ENCODE peak calls at places on chromosomes 7 and 10, in four cellular contexts. L is esophagus squamous epithelium, O is neural progenitor cell, M is cardiac muscle cell. I is an unnamed sample.

GRCh38 chr10:1544929-1545328 is 192.4 kb downstream of the ADARB2 start:
- DNase-seq in L (no peak), O (no peak), M (no peak), I (peak; percentile 9)

GRCh38 chr10:10432306-10433035 is 585.2 kb upstream of the CELF2 start:
- DNase-seq in L (no peak), O (no peak), M (no peak), I (no peak)

GRCh38 chr7:43650457-43651052 is 67.6 kb downstream of the STK17A start:
- DNase-seq in L (no peak), O (no peak), M (peak; percentile 53), I (no peak)

GRCh38 chr10:43680035-43680434 is 31.4 kb upstream of the ZNF32 start:
- DNase-seq in L (no peak), O (no peak), M (peak; percentile 40), I (no peak)

GRCh38 chr10:31062856-31063255 is 31.2 kb upstream of the ZNF438 start:
- DNase-seq in L (no peak), O (no peak), M (peak; percentile 67), I (no peak)

GRCh38 chr10:13930123-13930522 is 343.4 kb downstream of the PRPF18 start:
- DNase-seq in L (no peak), O (peak; percentile 6), M (no peak), I (peak; percentile 61)

GRCh38 chr10:1198453-1199344 is 142.5 kb downstream of the WDR37 start:
- DNase-seq in L (no peak), O (peak; percentile 41), M (no peak), I (peak; percentile 89)

GRCh38 chr7:52537051-52537450 is 498.4 kb upstream of the POM121L12 start:
- DNase-seq in L (no peak), O (no peak), M (no peak), I (no peak)

GRCh38 chr10:44398271-44398670 is 13.4 kb upstream of the CXCL12 start:
- DNase-seq in L (no peak), O (peak; percentile 70), M (no peak), I (peak; percentile 86)

GRCh38 chr7:64558323-64558705 is 4.6 kb downstream of the ZNF680 start:
- DNase-seq in L (no peak), O (no peak), M (peak; percentile 22), I (no peak)

GRCh38 chr7:98276241-98276761 is 5.2 kb upstream of the BRI3 start:
- DNase-seq in L (no peak), O (no peak), M (peak; percentile 81), I (no peak)

GRCh38 chr10:127694580-127695193 is 42.3 kb upstream of the FOXI2 start:
- DNase-seq in L (no peak), O (peak; percentile 84), M (peak; percentile 6), I (peak; percentile 96)

GRCh38 chr7:47400741-47401206 is 181.1 kb downstream of the TNS3 start:
- DNase-seq in L (no peak), O (peak; percentile 27), M (no peak), I (peak; percentile 52)

GRCh38 chr10:90788987-90789386 is 68.9 kb downstream of the HTR7 start:
- DNase-seq in L (no peak), O (no peak), M (no peak), I (no peak)

GRCh38 chr10:86946215-86947170 is 10.9 kb downstream of the MMRN2 start:
- DNase-seq in L (no peak), O (no peak), M (no peak), I (peak; percentile 44)

GRCh38 chr7:102125127-102125561 is 161.5 kb upstream of the SH2B2 start:
- DNase-seq in L (no peak), O (peak; percentile 49), M (peak; percentile 87), I (peak; percentile 93)

GRCh38 chr7:99899830-99900519 is 19.4 kb downstream of the TRIM4 start:
- DNase-seq in L (no peak), O (no peak), M (no peak), I (no peak)

GRCh38 chr7:36971515-36972139 is 247.3 kb upstream of the AOAH start:
- DNase-seq in L (no peak), O (peak; percentile 70), M (no peak), I (no peak)

GRCh38 chr7:156942708-156943090 is 6.8 kb upstream of the NOM1 start:
- DNase-seq in L (no peak), O (no peak), M (peak; percentile 6), I (peak; percentile 58)

GRCh38 chr7:123355576-123356195 is 155.9 kb upstream of the SLC13A1 start:
- DNase-seq in L (no peak), O (peak; percentile 24), M (peak; percentile 34), I (peak; percentile 54)

GRCh38 chr10:14259696-14260595 is 70.8 kb downstream of the FRMD4A start:
- DNase-seq in L (no peak), O (no peak), M (no peak), I (no peak)

DNA sequence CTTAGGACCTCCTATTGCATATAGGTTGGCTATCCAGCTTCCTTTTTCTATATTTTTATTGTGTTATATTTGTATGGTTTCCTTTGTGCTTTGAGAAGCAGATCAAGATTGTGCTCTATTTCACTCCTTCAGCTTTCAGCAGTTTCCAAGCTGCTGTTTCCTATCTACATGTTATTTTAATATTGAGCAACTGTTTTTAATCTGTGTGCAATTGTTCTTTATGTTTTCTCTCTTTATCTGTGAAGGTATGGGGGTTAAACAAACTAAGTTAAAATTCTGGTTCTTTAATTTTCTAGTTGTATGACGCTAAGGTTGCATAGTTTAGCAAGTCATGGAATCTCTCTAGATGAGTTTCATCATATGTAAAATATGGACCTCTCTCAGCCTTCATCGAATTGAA is 251.0 kb downstream of the GPR158 start:
- DNase-seq in L (no peak), O (no peak), M (peak; percentile 78), I (no peak)
- H3K36me3 ChIP-seq in L (no peaks in the 10 kb centered on the region), O (no peaks in the 10 kb centered on the region), M (no peaks in the 10 kb centered on the region), I (no peaks in the 10 kb centered on the region)

DNA sequence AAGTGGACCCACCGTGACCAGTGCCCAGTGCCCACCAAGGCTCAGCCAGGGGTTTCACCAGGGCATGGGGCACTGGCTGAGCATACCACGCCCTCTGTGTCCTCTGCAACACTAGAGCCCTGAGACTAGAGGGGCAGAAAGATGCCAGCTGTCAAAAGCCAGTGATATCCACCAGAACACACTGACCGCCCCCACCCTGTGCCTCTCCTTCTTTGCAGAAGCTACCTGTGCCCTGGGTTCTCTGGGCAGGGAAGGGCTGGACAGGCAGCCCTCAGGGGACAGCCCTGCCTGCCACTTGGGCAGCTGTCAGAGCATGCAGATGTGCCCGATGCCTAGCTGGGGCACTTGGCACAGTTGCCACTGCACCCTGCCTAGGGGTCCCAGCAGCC is 494 bp downstream of the VSIR start:
- DNase-seq in L (no peak), O (no peak), M (no peak), I (no peak)
- H3K36me3 ChIP-seq in L (no peaks in the 10 kb centered on the region), O (no peaks in the 10 kb centered on the region), M (no peaks in the 10 kb centered on the region), I (no peaks in the 10 kb centered on the region)

DNA sequence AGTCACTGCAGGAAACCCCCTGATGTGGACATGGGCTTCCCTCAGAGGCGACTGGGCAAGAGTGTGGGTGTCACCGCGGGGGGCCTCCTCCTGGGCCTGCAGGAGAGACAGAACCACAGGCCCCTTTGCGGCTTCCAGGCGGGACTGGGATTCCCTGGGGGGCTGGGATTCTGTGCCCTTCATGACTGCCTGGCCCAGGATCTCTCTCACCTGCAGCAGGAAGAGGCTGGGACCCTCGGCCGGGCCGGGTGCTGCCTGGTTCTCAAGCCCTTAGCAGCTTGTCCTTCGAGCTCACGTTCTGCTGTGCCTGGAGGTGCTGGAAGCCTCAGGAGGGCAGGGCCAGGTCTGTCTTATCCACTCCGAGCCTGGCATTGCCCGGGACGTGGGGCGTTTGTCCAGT is 11.8 kb downstream of the SUN1 start:
- DNase-seq in L (no peak), O (no peak), M (no peak), I (no peak)
- H3K36me3 ChIP-seq in L (peaks cover 98% of the 10 kb centered on the region), O (no peaks in the 10 kb centered on the region), M (peaks cover 26% of the 10 kb centered on the region), I (peaks cover 70% of the 10 kb centered on the region)

DNA sequence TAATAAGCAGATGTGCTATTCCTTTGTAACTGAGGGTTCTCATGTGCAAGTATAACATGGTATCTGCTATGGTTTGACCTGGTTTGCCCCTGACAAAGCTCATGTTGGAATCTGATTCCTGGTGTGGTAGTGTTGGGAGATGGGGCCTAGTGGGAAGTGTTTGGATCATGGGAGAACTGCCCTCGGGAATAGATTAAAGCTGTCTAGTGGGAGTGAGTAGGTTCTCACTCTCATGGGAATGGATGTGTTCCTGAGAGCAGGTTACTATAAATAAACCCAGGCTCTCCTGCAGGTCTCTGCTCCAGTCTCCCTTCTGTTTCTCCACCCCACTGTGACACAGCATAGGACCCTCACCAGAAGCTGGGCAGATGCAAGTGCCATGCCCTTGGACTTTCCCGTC is 97.7 kb downstream of the ATE1 start:
- DNase-seq in L (no peak), O (no peak), M (no peak), I (no peak)
- H3K36me3 ChIP-seq in L (peaks cover 56% of the 10 kb centered on the region), O (no peaks in the 10 kb centered on the region), M (no peaks in the 10 kb centered on the region), I (peaks cover 33% of the 10 kb centered on the region)

GRCh38 chr7:127362364-127363027 is 30.0 kb downstream of the ZNF800 start:
- DNase-seq in L (no peak), O (no peak), M (no peak), I (no peak)

GRCh38 chr7:127366680-127367079 is 25.8 kb downstream of the ZNF800 start:
- DNase-seq in L (no peak), O (no peak), M (no peak), I (no peak)

GRCh38 chr7:127365957-127366315 is 26.6 kb downstream of the ZNF800 start:
- DNase-seq in L (no peak), O (no peak), M (no peak), I (no peak)

GRCh38 chr7:127367679-127368078 is 24.8 kb downstream of the ZNF800 start:
- DNase-seq in L (no peak), O (no peak), M (no peak), I (no peak)

DNA sequence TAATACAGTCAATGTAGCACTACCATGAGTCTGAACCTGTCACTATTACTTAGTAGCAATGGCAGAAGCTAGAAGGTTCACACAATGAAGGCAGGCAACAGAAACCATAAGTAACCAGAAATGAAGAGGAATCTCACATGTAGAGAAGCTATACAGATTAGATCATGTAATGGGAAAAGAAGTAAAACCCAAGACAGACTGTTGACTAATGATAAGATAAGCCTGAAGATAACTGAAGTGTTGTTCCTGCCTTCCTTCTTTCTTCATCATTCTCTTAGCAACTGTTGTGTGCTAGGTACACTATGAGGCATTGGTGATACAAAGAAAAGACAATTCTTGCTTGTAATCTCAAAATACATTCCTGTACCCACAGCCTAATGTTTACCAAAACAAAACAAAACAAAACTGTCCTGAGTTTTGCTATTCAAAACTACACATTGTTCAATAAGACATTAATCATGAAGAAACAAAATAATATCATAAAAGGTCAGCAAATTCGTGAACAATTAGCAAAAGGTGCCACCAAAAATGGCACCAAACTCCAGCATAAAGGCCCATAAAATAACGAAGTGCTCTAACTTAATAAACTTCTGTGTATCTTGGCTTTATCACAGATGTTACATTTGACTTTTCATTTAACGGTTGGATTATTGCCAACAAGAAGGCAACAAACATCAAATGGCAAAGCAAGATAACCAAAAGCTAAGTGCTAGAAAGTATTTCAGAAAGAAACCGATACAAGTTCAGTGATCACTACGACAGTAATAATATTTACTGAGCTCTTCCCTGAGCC is 27.1 kb downstream of the ZNF800 start:
- DNase-seq in L (no peak), O (no peak), M (no peak), I (no peak)
- H3K36me3 ChIP-seq in L (peaks cover 83% of the 10 kb centered on the region), O (no peaks in the 10 kb centered on the region), M (peaks cover 7% of the 10 kb centered on the region), I (peaks cover 7% of the 10 kb centered on the region)

DNA sequence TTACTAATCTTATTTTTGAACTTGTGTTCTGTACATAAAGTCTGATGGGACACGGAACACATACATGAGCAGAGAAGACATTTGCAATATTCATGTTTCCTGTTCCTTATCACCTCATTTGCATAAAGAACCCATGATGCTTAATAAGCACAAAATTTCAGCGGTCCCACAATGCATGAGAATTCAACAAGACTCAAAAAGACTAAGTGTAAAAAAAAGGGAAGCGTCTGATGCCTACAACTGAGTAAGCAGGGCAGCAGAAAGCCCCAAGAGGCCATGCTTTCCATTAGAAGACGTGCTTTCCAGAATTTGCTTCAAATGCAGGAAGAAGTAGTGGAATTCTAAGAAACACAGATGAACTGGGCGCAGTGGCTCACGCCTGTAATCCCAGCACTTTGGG is 117.1 kb downstream of the EVX1 start:
- DNase-seq in L (no peak), O (no peak), M (no peak), I (no peak)
- H3K36me3 ChIP-seq in L (no peaks in the 10 kb centered on the region), O (no peaks in the 10 kb centered on the region), M (no peaks in the 10 kb centered on the region), I (no peaks in the 10 kb centered on the region)

GRCh38 chr10:67935223-67935622 is 50.8 kb downstream of the SIRT1 start:
- DNase-seq in L (no peak), O (no peak), M (no peak), I (peak; percentile 59)
- H3K36me3 ChIP-seq in L (peaks cover 98% of the 10 kb centered on the region), O (no peaks in the 10 kb centered on the region), M (peaks cover 35% of the 10 kb centered on the region), I (peaks cover 62% of the 10 kb centered on the region)